ENCODE peak calls at places on chromosomes 5 and 9, in four cellular contexts. One of them, this sample, is unnamed.

GRCh38 chr9:92970467-92970923 is 23.2 kb downstream of the FGD3 start:
- DNase-seq in fibroblast of mammary gland: peak
- DNase-seq in astrocyte of the spinal cord: no peak
- DNase-seq in upper lobe of left lung: no peak
- DNase-seq in this sample: no peak

GRCh38 chr9:36855443-36856315 is 178.4 kb downstream of the PAX5 start:
- DNase-seq in upper lobe of left lung: peak
- DNase-seq in astrocyte of the spinal cord: no peak
- DNase-seq in fibroblast of mammary gland: no peak
- DNase-seq in this sample: peak

GRCh38 chr9:107044872-107045271 is 181.9 kb downstream of the ZNF462 start:
- DNase-seq in astrocyte of the spinal cord: no peak
- DNase-seq in upper lobe of left lung: no peak
- DNase-seq in fibroblast of mammary gland: no peak
- DNase-seq in this sample: no peak

GRCh38 chr5:110757118-110757729 is 18.4 kb downstream of the SLC25A46 start:
- DNase-seq in fibroblast of mammary gland: peak
- DNase-seq in upper lobe of left lung: no peak
- DNase-seq in astrocyte of the spinal cord: peak
- DNase-seq in this sample: no peak

GRCh38 chr5:38783011-38783551 is 62.7 kb upstream of the OSMR start:
- DNase-seq in upper lobe of left lung: no peak
- DNase-seq in astrocyte of the spinal cord: peak
- DNase-seq in fibroblast of mammary gland: peak
- DNase-seq in this sample: no peak

GRCh38 chr5:122316652-122317051 is 4.6 kb downstream of the SNCAIP start:
- DNase-seq in upper lobe of left lung: no peak
- DNase-seq in astrocyte of the spinal cord: no peak
- DNase-seq in fibroblast of mammary gland: no peak
- DNase-seq in this sample: no peak

GRCh38 chr5:88674262-88675158 is 208.5 kb downstream of the MEF2C start:
- DNase-seq in astrocyte of the spinal cord: peak
- DNase-seq in upper lobe of left lung: peak
- DNase-seq in fibroblast of mammary gland: no peak
- DNase-seq in this sample: no peak

GRCh38 chr5:88939300-88939699 is 56.3 kb upstream of the MEF2C start:
- DNase-seq in upper lobe of left lung: no peak
- DNase-seq in fibroblast of mammary gland: no peak
- DNase-seq in astrocyte of the spinal cord: no peak
- DNase-seq in this sample: no peak

GRCh38 chr9:136023401-136024225 is 62.4 kb upstream of the UBAC1 start:
- DNase-seq in upper lobe of left lung: peak
- DNase-seq in fibroblast of mammary gland: peak
- DNase-seq in astrocyte of the spinal cord: peak
- DNase-seq in this sample: no peak

GRCh38 chr5:137831526-137831925 is 36.1 kb upstream of the MYOT start:
- DNase-seq in upper lobe of left lung: no peak
- DNase-seq in fibroblast of mammary gland: peak
- DNase-seq in astrocyte of the spinal cord: no peak
- DNase-seq in this sample: no peak
- TF ChIP-seq CTCF in upper lobe of left lung: no peak
- TF ChIP-seq CTCF in fibroblast of mammary gland: peak
- TF ChIP-seq CTCF in astrocyte of the spinal cord: no peak
- TF ChIP-seq CTCF in this sample: no peak

GRCh38 chr5:143275871-143276363 is 127.6 kb downstream of the NR3C1 start:
- DNase-seq in astrocyte of the spinal cord: no peak
- DNase-seq in upper lobe of left lung: no peak
- DNase-seq in fibroblast of mammary gland: no peak
- DNase-seq in this sample: no peak
- TF ChIP-seq CTCF in astrocyte of the spinal cord: no peak
- TF ChIP-seq CTCF in upper lobe of left lung: no peak
- TF ChIP-seq CTCF in fibroblast of mammary gland: no peak
- TF ChIP-seq CTCF in this sample: no peak

DNA sequence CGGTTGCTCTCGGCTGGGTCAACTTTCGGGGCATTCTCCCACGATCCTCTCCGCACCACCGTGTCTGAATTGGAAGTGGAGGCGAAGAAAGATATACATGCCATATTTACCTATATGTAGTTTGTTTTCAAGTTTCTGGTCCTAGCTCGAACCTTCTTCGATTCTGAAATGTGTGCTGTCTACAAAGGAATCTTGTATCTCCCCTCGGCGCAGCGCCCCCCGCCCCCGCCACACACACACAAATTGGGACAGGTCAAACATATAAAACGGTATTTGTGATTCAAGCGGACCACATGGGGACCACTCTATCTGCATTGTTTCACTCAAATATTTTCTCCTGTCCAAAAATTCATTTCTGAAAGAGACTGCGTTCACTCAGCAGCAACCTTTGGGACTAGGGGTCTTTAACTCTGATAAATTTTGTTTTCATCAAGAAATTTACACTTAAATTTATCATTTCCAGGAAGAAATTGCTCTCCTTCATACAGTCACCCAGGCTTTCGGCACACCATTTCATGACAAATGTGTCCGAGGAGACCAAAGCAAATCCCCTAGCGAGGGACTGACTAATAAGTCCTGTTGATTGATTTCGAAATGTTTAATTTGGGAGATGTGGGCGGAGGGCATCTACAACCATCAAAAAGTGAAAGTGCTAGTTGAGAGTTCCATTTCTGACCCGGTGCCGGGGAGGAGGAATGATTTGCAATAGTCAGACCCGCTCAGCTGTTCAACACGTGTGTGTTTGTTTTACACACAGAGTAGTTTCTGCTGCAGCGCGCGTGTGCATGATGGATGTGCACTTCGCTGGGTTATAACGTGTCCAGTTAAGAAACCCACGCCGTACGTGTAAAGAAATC is 1.1 kb upstream of the NR4A3 start:
- DNase-seq in upper lobe of left lung: peak
- DNase-seq in astrocyte of the spinal cord: peak
- DNase-seq in fibroblast of mammary gland: peak
- DNase-seq in this sample: peak
- TF ChIP-seq CTCF in upper lobe of left lung: no peak
- TF ChIP-seq CTCF in astrocyte of the spinal cord: no peak
- TF ChIP-seq CTCF in fibroblast of mammary gland: no peak
- TF ChIP-seq CTCF in this sample: no peak

GRCh38 chr5:2721739-2722138 is 29.7 kb downstream of the IRX2 start:
- DNase-seq in upper lobe of left lung: no peak
- DNase-seq in astrocyte of the spinal cord: no peak
- DNase-seq in fibroblast of mammary gland: no peak
- DNase-seq in this sample: no peak

GRCh38 chr5:2725957-2726356 is 25.5 kb downstream of the IRX2 start:
- DNase-seq in astrocyte of the spinal cord: no peak
- DNase-seq in upper lobe of left lung: no peak
- DNase-seq in fibroblast of mammary gland: no peak
- DNase-seq in this sample: no peak

GRCh38 chr5:2724831-2725230 is 26.6 kb downstream of the IRX2 start:
- DNase-seq in fibroblast of mammary gland: no peak
- DNase-seq in upper lobe of left lung: no peak
- DNase-seq in astrocyte of the spinal cord: no peak
- DNase-seq in this sample: no peak

GRCh38 chr5:2724031-2724581 is 27.4 kb downstream of the IRX2 start:
- DNase-seq in astrocyte of the spinal cord: no peak
- DNase-seq in upper lobe of left lung: no peak
- DNase-seq in fibroblast of mammary gland: no peak
- DNase-seq in this sample: no peak

DNA sequence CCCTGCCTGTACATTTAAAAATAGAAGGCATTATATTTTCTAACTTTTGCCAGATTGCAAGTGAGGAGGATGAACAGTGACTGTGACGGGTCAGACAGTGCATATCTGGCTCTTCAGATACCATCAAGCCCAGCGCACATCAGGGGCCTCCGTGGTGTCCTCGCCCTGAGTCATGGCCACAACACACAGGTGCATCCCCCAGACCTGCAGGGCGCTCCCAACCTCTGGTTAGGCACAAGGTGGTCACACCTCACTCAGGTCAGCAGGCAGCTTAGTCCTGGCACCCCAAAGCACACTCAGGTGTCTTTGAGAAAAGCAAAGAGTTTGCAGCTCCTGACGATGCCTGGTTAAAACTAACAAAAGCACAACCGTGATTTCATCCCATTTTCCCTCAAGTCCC is 28.6 kb downstream of the IRX2 start:
- DNase-seq in astrocyte of the spinal cord: no peak
- DNase-seq in upper lobe of left lung: no peak
- DNase-seq in fibroblast of mammary gland: no peak
- DNase-seq in this sample: no peak
- TF ChIP-seq CTCF in astrocyte of the spinal cord: no peak
- TF ChIP-seq CTCF in upper lobe of left lung: no peak
- TF ChIP-seq CTCF in fibroblast of mammary gland: no peak
- TF ChIP-seq CTCF in this sample: no peak

GRCh38 chr9:121700165-121700830 is 48.9 kb downstream of the DAB2IP start:
- DNase-seq in fibroblast of mammary gland: peak
- DNase-seq in upper lobe of left lung: no peak
- DNase-seq in astrocyte of the spinal cord: peak
- DNase-seq in this sample: peak
- TF ChIP-seq CTCF in fibroblast of mammary gland: peak
- TF ChIP-seq CTCF in upper lobe of left lung: peak
- TF ChIP-seq CTCF in astrocyte of the spinal cord: peak
- TF ChIP-seq CTCF in this sample: no peak

This sample was measured in natural killer cell.